ENCODE peak calls at places on chromosomes 3 and 15, in nine cellular contexts. K, W, G, X, F, P, C, V and H are unnamed samples.

GRCh38 chr3:58564456-58565160 is 12.6 kb downstream of the FAM107A start:
- DNase-seq in X (peak), K (no peak), P (no peak), F (no peak), W (no peak), G (peak), V (no peak), C (no peak), H (no peak)

GRCh38 chr3:194206375-194206774 is 70.4 kb downstream of the HES1 start:
- DNase-seq in F (peak), W (no peak), V (no peak), X (no peak), K (peak), G (peak), P (peak), C (peak), H (no peak)

GRCh38 chr3:99817437-99818240 is at the start of gene CMSS1:
- DNase-seq in W (peak), V (peak), F (peak), C (peak), P (peak), X (peak), K (peak), G (peak), H (peak)

GRCh38 chr3:12947504-12948369 is 106.4 kb upstream of the RPL32 start:
- DNase-seq in C (peak), X (no peak), K (peak), G (peak), V (no peak), F (peak), P (peak), W (no peak), H (no peak)

GRCh38 chr15:40776537-40777141 is 6.9 kb downstream of the C15orf62 start:
- DNase-seq in K (no peak), V (no peak), X (no peak), W (no peak), P (peak), C (no peak), G (no peak), F (no peak), H (no peak)

GRCh38 chr15:80550219-80550909 is 144.7 kb upstream of the ABHD17C start:
- DNase-seq in F (no peak), C (no peak), W (no peak), V (no peak), K (no peak), P (no peak), X (peak), G (no peak), H (no peak)

GRCh38 chr15:39118510-39118909 is 462.4 kb upstream of the THBS1 start:
- DNase-seq in K (no peak), V (no peak), F (no peak), C (no peak), G (no peak), X (no peak), W (no peak), P (no peak), H (no peak)

GRCh38 chr3:143267984-143268383 is 148.4 kb downstream of the CHST2 start:
- DNase-seq in W (no peak), F (no peak), X (no peak), V (no peak), P (no peak), G (no peak), C (no peak), K (no peak), H (no peak)

GRCh38 chr3:111729087-111729846 is 129.8 kb upstream of the PHLDB2 start:
- DNase-seq in X (peak), C (peak), P (no peak), F (peak), G (no peak), K (peak), V (no peak), W (peak), H (no peak)

GRCh38 chr15:23422946-23423708 is 23.9 kb downstream of the GOLGA6L2 start:
- DNase-seq in V (no peak), C (no peak), K (no peak), X (no peak), W (no peak), P (no peak), G (no peak), F (no peak), H (no peak)

GRCh38 chr15:42929449-42929848 is 8.9 kb upstream of the TTBK2 start:
- DNase-seq in G (no peak), P (no peak), F (no peak), W (no peak), C (no peak), K (no peak), X (no peak), V (no peak), H (no peak)

GRCh38 chr3:152472606-152472954 is 203.9 kb downstream of the MBNL1 start:
- DNase-seq in P (no peak), K (no peak), V (no peak), G (no peak), X (no peak), W (no peak), C (no peak), F (no peak), H (no peak)

GRCh38 chr3:139555249-139555648 is 15.7 kb upstream of the RBP1 start:
- DNase-seq in K (no peak), P (no peak), W (no peak), C (no peak), X (no peak), V (no peak), G (no peak), F (no peak), H (no peak)

GRCh38 chr3:119781330-119782198 is at the start of gene NR1I2:
- DNase-seq in K (no peak), W (no peak), X (no peak), V (no peak), P (no peak), G (peak), C (no peak), F (no peak), H (no peak)

GRCh38 chr3:45943207-45943846 is at the start of gene CXCR6:
- DNase-seq in G (peak), P (no peak), C (no peak), W (no peak), K (no peak), X (no peak), F (no peak), V (no peak), H (no peak)

GRCh38 chr3:126197854-126198584 is 17.6 kb upstream of the ALDH1L1 start:
- DNase-seq in W (peak), G (peak), V (peak), C (peak), P (peak), K (peak), X (peak), F (peak), H (no peak)

GRCh38 chr3:127546970-127547733 is 43.4 kb downstream of the TPRA1 start:
- DNase-seq in K (peak), W (peak), X (no peak), V (no peak), C (no peak), F (peak), G (peak), P (no peak), H (no peak)

GRCh38 chr3:102673271-102674115 is 238.7 kb downstream of the ZPLD1 start:
- DNase-seq in C (peak), P (peak), X (peak), K (peak), V (peak), F (peak), W (peak), G (peak), H (peak)

GRCh38 chr15:88187195-88187594 is 69.3 kb downstream of the NTRK3 start:
- DNase-seq in G (no peak), F (no peak), P (no peak), X (no peak), V (no peak), W (no peak), K (peak), C (no peak), H (peak)

GRCh38 chr3:11808231-11808630 is 38.5 kb downstream of the TAMM41 start:
- DNase-seq in P (no peak), F (no peak), C (no peak), K (no peak), X (no peak), W (no peak), G (peak), V (no peak), H (peak)

GRCh38 chr15:101376615-101377395 is 81.8 kb upstream of the SNRPA1 start:
- DNase-seq in K (no peak), V (no peak), W (no peak), P (no peak), G (no peak), C (no peak), F (no peak), X (no peak), H (no peak)

GRCh38 chr3:106018111-106018510 is 149.3 kb upstream of the CBLB start:
- DNase-seq in P (no peak), K (no peak), W (no peak), C (no peak), G (no peak), F (no peak), V (no peak), X (no peak), H (no peak)

GRCh38 chr15:71011503-71012155 is 103.6 kb upstream of the THSD4 start:
- DNase-seq in V (peak), C (no peak), P (no peak), K (no peak), F (no peak), G (peak), W (no peak), X (no peak), H (no peak)

GRCh38 chr3:16759227-16759903 is 125.4 kb upstream of the PLCL2 start:
- DNase-seq in W (no peak), V (no peak), G (no peak), K (no peak), C (no peak), P (no peak), X (no peak), F (no peak), H (no peak)

GRCh38 chr3:10495003-10495402 is 10.4 kb downstream of the ATP2B2 start:
- DNase-seq in V (no peak), P (no peak), X (no peak), W (peak), F (peak), K (no peak), C (no peak), G (no peak), H (no peak)

GRCh38 chr15:50128266-50128665 is 9.2 kb upstream of the ATP8B4 start:
- DNase-seq in P (peak), K (no peak), X (peak), C (peak), W (peak), F (peak), V (no peak), G (peak), H (no peak)

GRCh38 chr15:32767236-32767635 is 49.4 kb downstream of the GREM1 start:
- DNase-seq in P (no peak), W (no peak), C (no peak), G (no peak), K (no peak), F (no peak), V (no peak), X (no peak), H (no peak)

GRCh38 chr3:72906154-72906553 is 18.3 kb downstream of the GXYLT2 start:
- DNase-seq in V (no peak), W (no peak), K (no peak), C (no peak), F (no peak), P (no peak), X (no peak), G (no peak), H (no peak)

GRCh38 chr3:168803536-168803935 is 707.8 kb upstream of the GOLIM4 start:
- DNase-seq in K (no peak), X (no peak), V (no peak), P (no peak), W (no peak), G (no peak), C (no peak), F (no peak), H (no peak)

GRCh38 chr3:48088056-48088748 is 72.0 kb upstream of the MAP4 start:
- DNase-seq in G (no peak), P (no peak), C (peak), F (no peak), V (no peak), K (no peak), W (no peak), X (no peak), H (peak)

GRCh38 chr15:71154607-71155200 is 39.4 kb downstream of the THSD4 start:
- DNase-seq in C (no peak), V (no peak), F (no peak), X (no peak), K (no peak), W (no peak), G (no peak), P (no peak), H (no peak)

GRCh38 chr15:60788514-60789091 is 309.7 kb upstream of the ICE2 start:
- DNase-seq in G (no peak), P (no peak), K (peak), X (no peak), W (no peak), V (no peak), C (no peak), F (no peak), H (no peak)

GRCh38 chr15:70190965-70191364 is 93.2 kb upstream of the TLE3 start:
- DNase-seq in V (no peak), X (no peak), C (no peak), W (no peak), K (no peak), F (no peak), P (no peak), G (no peak), H (no peak)

GRCh38 chr3:171956372-171957104 is 82.8 kb upstream of the FNDC3B start:
- DNase-seq in X (no peak), W (no peak), F (no peak), K (no peak), G (no peak), C (no peak), V (no peak), P (no peak), H (no peak)

DNA sequence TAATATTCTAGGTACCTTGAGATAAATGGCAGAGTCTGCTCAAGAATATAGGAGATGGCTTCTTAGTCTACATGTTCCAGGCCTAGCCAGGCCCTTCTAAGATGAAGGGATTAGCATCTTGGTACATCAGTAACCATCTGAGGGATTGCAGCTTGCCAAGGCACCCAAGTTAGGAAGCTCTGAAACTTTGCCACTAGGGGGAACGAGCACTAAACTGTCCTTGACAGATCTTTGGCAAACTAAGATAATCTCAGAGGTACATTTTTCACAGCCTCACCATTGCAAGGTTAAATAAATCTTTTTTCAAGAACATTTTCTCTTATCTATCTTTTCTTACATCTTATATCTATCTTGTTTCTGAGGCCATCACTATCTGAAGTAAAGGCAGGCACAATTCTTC is 351.2 kb downstream of the RAP2B start:
- DNase-seq in C (no peak), G (no peak), X (no peak), V (no peak), W (no peak), K (no peak), P (no peak), F (no peak), H (no peak)
- H3K4me3 ChIP-seq in C (no peak), G (no peak), X (no peak), V (no peak), W (no peak), K (no peak), P (no peak), F (no peak), H (no peak)

DNA sequence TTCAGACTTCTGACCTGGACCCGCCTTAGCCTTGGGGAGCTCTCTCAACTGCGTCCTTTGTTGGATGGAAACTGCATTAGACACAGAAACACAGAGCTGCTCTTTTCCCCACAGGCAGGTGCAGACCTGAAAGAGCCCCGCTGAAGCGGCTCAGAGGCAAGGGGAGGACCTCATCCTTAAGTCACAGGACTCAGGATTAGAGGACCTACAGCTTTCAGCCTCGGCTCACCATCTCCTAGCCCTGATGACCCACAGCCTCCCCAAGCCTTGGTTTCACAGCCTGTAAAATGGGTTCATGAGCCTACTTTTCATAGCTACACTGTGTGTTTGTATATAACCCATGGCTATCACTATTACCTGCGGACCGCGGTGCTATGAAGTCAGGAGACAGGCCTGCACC is 20.0 kb downstream of the ZNF710 start:
- DNase-seq in K (no peak), V (no peak), P (no peak), C (no peak), G (peak), F (no peak), W (no peak), X (no peak), H (no peak)
- H3K27ac ChIP-seq in K (no peak), V (no peak), P (peak), C (no peak), G (peak), F (peak), W (peak), X (no peak), H (no peak)

GRCh38 chr3:71447197-71447596 is 136.3 kb downstream of the FOXP1 start:
- DNase-seq in P (no peak), W (no peak), F (no peak), K (no peak), C (no peak), V (no peak), G (no peak), X (no peak), H (no peak)

GRCh38 chr3:71447803-71448202 is 135.7 kb downstream of the FOXP1 start:
- DNase-seq in G (no peak), C (no peak), K (no peak), P (no peak), X (no peak), V (no peak), F (no peak), W (no peak), H (no peak)

GRCh38 chr3:71444861-71445259 is 138.7 kb downstream of the FOXP1 start:
- DNase-seq in X (no peak), F (no peak), P (no peak), K (no peak), C (no peak), G (no peak), W (no peak), V (no peak), H (no peak)

GRCh38 chr3:71446260-71446659 is 137.3 kb downstream of the FOXP1 start:
- DNase-seq in V (no peak), C (no peak), X (no peak), P (no peak), K (no peak), F (no peak), W (no peak), G (no peak), H (no peak)

GRCh38 chr3:71446734-71447133 is 136.8 kb downstream of the FOXP1 start:
- DNase-seq in P (no peak), F (no peak), V (no peak), W (no peak), C (no peak), G (no peak), X (no peak), K (no peak), H (no peak)
- H3K4me3 ChIP-seq in P (no peak), F (no peak), V (no peak), W (no peak), C (no peak), G (no peak), X (no peak), K (no peak), H (no peak)

DNA sequence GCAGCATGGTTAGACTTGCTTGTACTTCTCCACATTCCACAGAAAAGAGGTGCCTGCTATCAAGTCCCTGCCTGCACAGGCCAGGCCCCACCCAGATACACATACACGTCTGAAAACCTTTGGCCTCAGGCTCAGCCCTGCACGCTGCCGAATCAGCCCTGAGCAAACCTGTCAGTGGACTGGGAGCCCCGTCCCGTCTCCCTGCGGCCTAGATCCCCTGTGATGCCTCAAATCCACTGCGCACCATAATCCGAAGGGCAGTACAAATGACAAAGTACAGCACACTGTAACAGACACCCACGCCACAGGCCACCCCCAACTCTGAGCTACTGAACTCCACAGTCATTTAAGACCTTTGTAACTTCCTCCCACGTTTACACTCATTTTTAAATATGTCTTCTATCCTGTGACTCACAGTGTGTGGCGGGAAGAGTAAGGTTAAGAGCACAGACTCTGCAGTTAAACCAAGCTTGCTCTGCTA is 67.1 kb downstream of the MB21D2 start:
- DNase-seq in P (no peak), C (no peak), V (no peak), W (no peak), F (no peak), X (peak), K (no peak), G (peak), H (no peak)
- H3K27ac ChIP-seq in P (no peak), C (no peak), V (no peak), W (no peak), F (no peak), X (no peak), K (no peak), G (peak), H (no peak)

GRCh38 chr15:64697911-64698369 is 77.4 kb downstream of the RBPMS2 start:
- DNase-seq in F (no peak), W (no peak), C (no peak), P (no peak), V (no peak), G (no peak), X (no peak), K (no peak), H (no peak)

GRCh38 chr15:64693134-64693533 is 82.3 kb downstream of the RBPMS2 start:
- DNase-seq in V (no peak), C (peak), G (peak), X (no peak), F (no peak), W (no peak), K (peak), P (no peak), H (no peak)

GRCh38 chr15:64695571-64695992 is 79.8 kb downstream of the RBPMS2 start:
- DNase-seq in C (peak), X (no peak), K (no peak), W (no peak), F (no peak), P (no peak), V (no peak), G (peak), H (no peak)

GRCh38 chr15:64692166-64692565 is 83.2 kb downstream of the RBPMS2 start:
- DNase-seq in C (peak), F (no peak), V (no peak), P (no peak), W (no peak), G (no peak), X (no peak), K (no peak), H (no peak)

DNA sequence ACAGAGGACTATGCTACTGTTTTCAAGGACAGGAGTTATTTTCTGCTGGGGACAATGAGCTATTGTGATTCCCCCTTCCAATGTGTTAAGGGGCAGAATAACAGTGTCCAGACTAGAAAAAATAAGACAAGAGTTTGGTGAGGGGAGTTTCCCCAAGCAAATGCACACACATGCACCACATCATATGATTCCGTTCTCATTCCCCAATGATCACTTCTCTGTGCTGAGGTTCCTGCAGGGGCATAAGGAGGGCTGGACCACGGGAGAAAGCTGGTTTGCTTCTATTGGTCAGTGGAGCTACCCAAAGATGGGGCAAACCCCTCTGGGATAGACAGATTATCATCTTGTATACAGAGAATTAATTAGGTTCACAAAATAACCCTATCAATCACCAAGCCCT is 80.6 kb downstream of the RBPMS2 start:
- DNase-seq in P (no peak), C (no peak), W (no peak), V (no peak), X (no peak), G (no peak), K (no peak), F (no peak), H (no peak)
- H3K4me3 ChIP-seq in P (no peak), C (no peak), W (no peak), V (no peak), X (no peak), G (no peak), K (no peak), F (no peak), H (no peak)

DNA sequence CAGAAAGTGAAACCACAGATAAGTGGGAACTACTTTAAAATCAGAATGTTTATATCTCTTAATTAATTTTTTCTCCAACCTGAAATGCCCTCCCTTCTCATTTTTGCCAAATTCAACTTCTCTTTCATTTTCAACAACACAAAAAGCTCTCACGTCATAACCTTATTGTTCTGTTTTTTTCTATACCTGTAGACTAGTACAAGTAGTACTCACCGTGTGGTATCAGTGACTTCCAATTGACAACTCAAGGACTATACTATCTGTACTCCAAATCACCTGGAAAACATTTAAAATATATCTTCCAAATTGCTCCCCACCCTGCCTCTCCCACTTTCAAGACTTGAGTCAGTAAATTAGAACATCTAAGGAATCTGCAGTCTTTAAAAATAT is 72.8 kb upstream of the ZNF280D start:
- DNase-seq in F (no peak), P (no peak), G (no peak), V (no peak), K (no peak), X (no peak), W (no peak), C (no peak), H (no peak)
- H3K27ac ChIP-seq in F (peak), P (no peak), G (no peak), V (no peak), K (peak), X (peak), W (no peak), C (no peak), H (no peak)